ENCODE peak calls at places on chromosomes 2 and 18, in four cellular contexts. Y is K562, L is GM12878, S is HepG2. A is an unnamed sample.

GRCh38 chr2:211534655-211535054 is 978.3 kb downstream of the CPS1 start:
- DNase-seq in Y (no peak), L (no peak), S (no peak), A (peak)

GRCh38 chr2:196159223-196159892 is 12.0 kb downstream of the STK17B start:
- DNase-seq in Y (no peak), L (no peak), S (no peak), A (no peak)

GRCh38 chr2:44748-45341 is 1.5 kb downstream of the FAM110C start:
- DNase-seq in Y (no peak), L (no peak), S (no peak), A (no peak)

GRCh38 chr2:173931751-173932150 is 33.4 kb downstream of the SP3 start:
- DNase-seq in Y (no peak), L (no peak), S (no peak), A (no peak)

GRCh38 chr2:203061346-203061745 is 46.7 kb downstream of the NBEAL1 start:
- DNase-seq in Y (no peak), L (no peak), S (peak), A (no peak)

GRCh38 chr2:180959787-180960186 is 20.6 kb upstream of the UBE2E3 start:
- DNase-seq in Y (no peak), L (no peak), S (no peak), A (no peak)

GRCh38 chr2:136025057-136025973 is 39.9 kb upstream of the DARS1 start:
- DNase-seq in Y (peak), L (no peak), S (no peak), A (peak)

GRCh38 chr2:224023188-224023587 is 15.9 kb downstream of the SERPINE2 start:
- DNase-seq in Y (no peak), L (no peak), S (peak), A (no peak)

GRCh38 chr2:132677661-132678060 is 7.7 kb upstream of the LYPD1 start:
- DNase-seq in Y (no peak), L (no peak), S (no peak), A (no peak)

GRCh38 chr18:29154196-29154757 is 977.3 kb upstream of the CDH2 start:
- DNase-seq in Y (no peak), L (no peak), S (no peak), A (no peak)

GRCh38 chr2:61988462-61989366 is 83.2 kb downstream of the COMMD1 start:
- DNase-seq in Y (no peak), L (no peak), S (no peak), A (no peak)

GRCh38 chr2:200578778-200579177 is 7.0 kb upstream of the AOX1 start:
- DNase-seq in Y (no peak), L (peak), S (peak), A (no peak)

GRCh38 chr18:50468802-50469201 is 91.1 kb upstream of the MAPK4 start:
- DNase-seq in Y (no peak), L (no peak), S (no peak), A (no peak)

GRCh38 chr18:23502516-23503037 is 734 bp upstream of the RMC1 start:
- DNase-seq in Y (no peak), L (no peak), S (no peak), A (peak)

GRCh38 chr2:9657731-9658130 is 26.9 kb upstream of the YWHAQ start:
- DNase-seq in Y (peak), L (no peak), S (no peak), A (no peak)

GRCh38 chr18:49013961-49014604 is 63.3 kb upstream of the SMAD7 start:
- DNase-seq in Y (no peak), L (no peak), S (no peak), A (no peak)

GRCh38 chr2:9189901-9190300 is 16.7 kb upstream of the ASAP2 start:
- DNase-seq in Y (no peak), L (no peak), S (no peak), A (no peak)

GRCh38 chr2:140643761-140644187 is 1487.0 kb downstream of the LRP1B start:
- DNase-seq in Y (no peak), L (no peak), S (no peak), A (no peak)

GRCh38 chr2:67828066-67828465 is 234.7 kb downstream of the C1D start:
- DNase-seq in Y (no peak), L (no peak), S (no peak), A (no peak)

GRCh38 chr2:233553366-233553765 is 13.2 kb downstream of the USP40 start:
- DNase-seq in Y (no peak), L (no peak), S (no peak), A (no peak)

GRCh38 chr2:1995987-1996386 is 251.7 kb upstream of the PXDN start:
- DNase-seq in Y (no peak), L (no peak), S (no peak), A (no peak)

GRCh38 chr2:240356700-240357640 is 78.5 kb upstream of the GPC1 start:
- DNase-seq in Y (no peak), L (no peak), S (no peak), A (peak)

GRCh38 chr2:237427807-237428506 is 14.0 kb upstream of the COL6A3 start:
- DNase-seq in Y (no peak), L (peak), S (no peak), A (no peak)

GRCh38 chr18:33835419-33835818 is 257.4 kb downstream of the ASXL3 start:
- DNase-seq in Y (no peak), L (no peak), S (no peak), A (no peak)

GRCh38 chr2:164046040-164046439 is 310.2 kb upstream of the FIGN start:
- DNase-seq in Y (no peak), L (no peak), S (peak), A (no peak)

GRCh38 chr2:55030766-55031165 is 19.5 kb downstream of the RTN4 start:
- DNase-seq in Y (no peak), L (no peak), S (no peak), A (no peak)

GRCh38 chr2:166334800-166335199 is 40.9 kb downstream of the SCN9A start:
- DNase-seq in Y (no peak), L (no peak), S (peak), A (no peak)

GRCh38 chr2:47265158-47265557 is 110.0 kb upstream of the STPG4 start:
- DNase-seq in Y (no peak), L (no peak), S (no peak), A (no peak)

GRCh38 chr2:27356382-27357181 is at the start of gene GTF3C2:
- DNase-seq in Y (peak), L (peak), S (peak), A (peak)

GRCh38 chr2:226115102-226115831 is 684.4 kb downstream of the IRS1 start:
- DNase-seq in Y (no peak), L (no peak), S (peak), A (no peak)

GRCh38 chr2:217290467-217290866 is 430.6 kb upstream of the TNP1 start:
- DNase-seq in Y (no peak), L (no peak), S (no peak), A (no peak)

GRCh38 chr18:44181951-44182350 is 498.7 kb upstream of the SETBP1 start:
- DNase-seq in Y (no peak), L (no peak), S (no peak), A (no peak)

GRCh38 chr2:224952942-224953657 is 89.2 kb downstream of the DOCK10 start:
- DNase-seq in Y (no peak), L (no peak), S (no peak), A (no peak)

GRCh38 chr18:59012815-59013677 is 126.6 kb upstream of the SEC11C start:
- DNase-seq in Y (no peak), L (no peak), S (no peak), A (no peak)

GRCh38 chr2:128746356-128746755 is 427.7 kb upstream of the HS6ST1 start:
- DNase-seq in Y (no peak), L (no peak), S (peak), A (no peak)

GRCh38 chr2:40228296-40228695 is 223.6 kb downstream of the SLC8A1 start:
- DNase-seq in Y (no peak), L (no peak), S (no peak), A (no peak)

GRCh38 chr2:119005565-119005964 is 63.6 kb downstream of the MARCO start:
- DNase-seq in Y (no peak), L (no peak), S (no peak), A (no peak)

DNA sequence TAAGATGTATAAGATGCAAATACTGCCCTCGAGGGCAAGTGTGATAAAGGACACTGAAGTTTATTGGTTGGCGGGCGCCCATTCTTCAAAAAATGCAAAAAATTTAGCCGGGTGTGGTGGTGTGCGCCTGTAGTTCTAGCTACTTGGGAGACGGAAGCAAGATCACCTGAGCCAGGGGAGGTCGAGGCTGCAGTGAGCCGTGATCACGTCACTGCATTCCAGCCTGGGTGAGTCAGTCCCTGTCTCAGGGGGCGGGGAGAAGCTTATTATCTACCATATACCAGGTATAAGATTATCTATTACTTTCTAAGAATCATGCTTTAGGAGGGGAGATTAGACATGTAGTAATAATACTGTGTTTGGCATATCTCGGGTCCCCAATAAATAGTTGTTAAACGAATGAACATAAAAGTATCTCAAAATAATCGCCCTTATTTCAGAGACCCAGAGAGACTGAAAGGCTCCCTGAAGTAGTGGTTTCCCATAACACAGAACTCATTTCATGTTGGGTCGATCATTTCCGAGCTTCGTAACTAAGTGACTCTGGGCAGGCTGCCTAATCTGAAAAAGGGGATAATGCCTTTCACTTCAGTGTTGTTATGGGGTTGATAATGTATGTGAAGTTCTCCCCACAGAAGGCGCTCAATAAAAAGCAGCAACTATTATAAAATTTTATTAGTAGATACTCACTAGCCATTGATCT is 1.2 kb upstream of the SELENOI start:
- DNase-seq in Y (no peak), L (no peak), S (peak), A (no peak)
- TF ChIP-seq GABPA in Y (no peak), L (no peak), S (no peak), A (no peak)

DNA sequence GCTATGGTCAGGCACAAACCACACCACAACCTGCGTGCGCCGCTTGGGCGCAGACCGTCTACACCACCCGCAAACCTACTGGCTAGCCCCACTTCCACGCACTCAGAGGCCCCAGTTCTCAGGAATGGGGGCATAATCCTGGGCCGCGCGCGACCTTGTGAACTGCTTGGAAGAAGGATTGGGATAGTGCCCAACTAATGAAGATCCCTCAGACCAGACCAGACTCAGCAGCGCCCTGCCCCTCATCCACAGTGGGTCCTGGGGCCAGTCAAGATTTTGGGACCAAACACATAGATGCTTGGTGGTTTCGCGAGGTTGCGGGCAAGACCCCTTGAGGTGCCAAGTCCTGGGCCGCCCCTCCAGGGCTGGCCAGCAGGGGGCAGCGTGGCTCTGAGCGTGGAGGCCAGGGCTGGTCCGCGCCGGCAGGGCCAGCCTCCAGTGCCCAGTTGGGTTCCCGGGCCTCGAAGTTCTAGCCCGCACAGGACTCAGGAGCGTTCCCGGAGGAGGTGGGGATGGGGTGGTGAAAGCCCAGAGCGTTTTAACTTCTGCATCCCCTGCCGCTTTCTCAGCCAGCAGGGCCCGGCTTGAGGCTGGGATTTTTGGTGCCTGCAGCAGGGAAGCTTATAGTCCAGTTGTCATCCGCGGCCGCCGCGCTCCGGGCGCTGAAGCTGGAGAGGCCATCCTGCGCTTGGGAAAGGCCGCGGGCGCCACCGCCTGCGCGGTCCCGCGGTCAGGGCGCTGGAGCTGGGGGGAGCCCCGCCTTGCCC is 8.3 kb downstream of the OSR1 start:
- DNase-seq in Y (peak), L (no peak), S (peak), A (peak)
- TF ChIP-seq MXI1 in Y (no peak), L (no peak), S (no peak), A (no peak)

GRCh38 chr2:179850188-179850587 is 11.2 kb downstream of the ZNF385B start:
- DNase-seq in Y (no peak), L (no peak), S (peak), A (no peak)
- TF ChIP-seq GABPA in Y (no peak), L (no peak), S (no peak), A (no peak)

GRCh38 chr2:179020156-179020750 is 29.7 kb downstream of the CCDC141 start:
- DNase-seq in Y (peak), L (no peak), S (peak), A (peak)
- TF ChIP-seq MXI1 in Y (no peak), L (no peak), S (no peak), A (no peak)

GRCh38 chr18:54155412-54155811 is 69.1 kb downstream of the MBD2 start:
- DNase-seq in Y (no peak), L (no peak), S (no peak), A (no peak)

GRCh38 chr18:54150226-54150625 is 74.2 kb downstream of the MBD2 start:
- DNase-seq in Y (no peak), L (no peak), S (no peak), A (no peak)

GRCh38 chr18:54151376-54151775 is 73.1 kb downstream of the MBD2 start:
- DNase-seq in Y (no peak), L (no peak), S (no peak), A (no peak)

GRCh38 chr18:54157646-54158045 is 66.8 kb downstream of the MBD2 start:
- DNase-seq in Y (no peak), L (no peak), S (no peak), A (no peak)

DNA sequence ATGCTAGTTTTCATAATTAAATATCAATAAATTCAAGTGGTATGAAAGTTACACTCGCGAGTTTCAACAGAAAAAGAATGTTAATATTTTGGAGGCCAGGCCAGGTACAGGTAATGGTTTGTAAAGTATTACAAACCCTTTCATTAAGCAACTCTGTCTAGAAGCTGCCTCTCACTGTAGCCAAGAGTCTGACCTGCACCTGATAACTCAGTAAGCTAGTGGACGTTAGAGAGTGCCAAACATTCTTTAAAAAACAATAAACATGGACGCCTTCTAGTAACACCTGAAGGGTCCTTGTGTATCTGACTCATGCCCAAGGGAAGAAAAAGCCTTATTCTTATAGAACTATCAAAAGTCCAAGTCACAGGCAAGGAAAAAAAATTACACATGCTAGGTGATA is 70.2 kb downstream of the MBD2 start:
- DNase-seq in Y (no peak), L (no peak), S (no peak), A (no peak)
- TF ChIP-seq GABPA in Y (no peak), L (no peak), S (no peak), A (no peak)

GRCh38 chr2:209553913-209554312 is 130.1 kb downstream of the MAP2 start:
- DNase-seq in Y (no peak), L (no peak), S (no peak), A (no peak)

GRCh38 chr2:209560911-209561310 is 137.1 kb downstream of the MAP2 start:
- DNase-seq in Y (no peak), L (no peak), S (no peak), A (no peak)

DNA sequence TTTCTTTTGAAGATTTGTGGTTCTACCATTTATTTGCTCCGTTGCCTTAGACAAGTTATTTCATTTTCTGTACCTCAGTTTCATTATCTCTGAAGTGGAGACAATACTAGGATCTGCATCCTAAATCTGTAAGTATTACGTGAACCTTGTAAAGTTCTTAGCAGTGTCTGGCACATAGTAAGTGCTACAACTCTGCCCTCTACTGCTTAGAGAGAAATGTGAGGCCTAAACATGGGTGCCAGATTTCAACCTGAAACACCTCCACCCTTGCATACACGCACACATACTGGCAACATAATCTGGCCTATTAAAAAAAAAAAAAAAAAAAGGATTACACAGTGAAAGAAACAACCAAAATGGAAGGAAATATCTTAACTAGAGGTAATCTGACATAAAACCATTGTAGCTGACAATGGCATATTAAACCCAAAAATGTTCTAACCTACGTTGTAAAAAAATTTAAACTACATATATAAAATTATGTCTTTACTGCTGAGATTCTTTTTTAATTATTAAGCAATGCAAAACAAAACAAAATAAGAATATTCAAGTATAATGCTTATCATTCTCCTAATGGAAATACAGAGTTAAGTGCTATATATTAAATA is 132.6 kb downstream of the MAP2 start:
- DNase-seq in Y (no peak), L (no peak), S (peak), A (peak)
- TF ChIP-seq MXI1 in Y (no peak), L (no peak), S (no peak), A (no peak)

DNA sequence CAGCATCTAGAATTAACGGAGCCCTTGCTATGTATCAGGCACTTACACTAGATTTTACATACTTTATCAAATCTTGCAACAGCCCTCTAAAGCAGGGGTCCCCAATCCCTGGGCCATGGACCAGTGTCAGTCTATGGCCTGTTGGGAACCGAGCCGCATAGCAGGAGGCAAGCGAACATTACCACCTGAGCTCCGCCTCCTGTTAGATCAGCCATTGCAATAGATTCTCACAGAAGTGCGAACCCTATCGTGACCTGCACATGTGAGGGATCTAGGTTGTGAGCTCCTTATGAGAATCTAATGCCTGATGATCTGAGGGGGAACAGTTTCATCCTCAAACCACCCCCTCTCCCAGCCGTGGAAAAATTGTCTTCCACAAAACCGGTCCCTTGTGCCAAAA is 13.4 kb downstream of the DNAJB2 start:
- DNase-seq in Y (no peak), L (no peak), S (no peak), A (no peak)
- TF ChIP-seq GABPA in Y (no peak), L (no peak), S (no peak), A (no peak)

DNA sequence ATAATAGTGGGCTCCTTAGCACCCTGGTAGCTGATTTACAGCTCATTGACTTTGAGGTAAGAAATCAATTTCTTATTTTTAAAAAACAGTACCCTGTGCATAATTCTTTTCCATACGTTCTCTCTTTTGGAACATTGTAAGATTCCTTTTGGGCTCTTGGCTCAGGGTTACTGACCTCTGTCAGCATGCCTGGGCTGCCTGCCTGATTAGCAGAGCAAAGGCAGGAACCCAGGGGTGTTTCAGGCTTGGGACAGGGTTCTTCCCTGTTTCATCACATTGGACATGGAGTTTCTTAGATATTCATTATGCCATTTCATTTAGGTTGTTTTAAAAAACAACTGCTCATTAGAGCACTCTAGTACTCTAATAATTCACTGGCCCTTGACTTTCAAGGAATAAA is 73.8 kb upstream of the ITM2C start:
- DNase-seq in Y (no peak), L (no peak), S (no peak), A (no peak)
- TF ChIP-seq MXI1 in Y (no peak), L (no peak), S (no peak), A (no peak)

A was measured in SK-N-SH.